ENCODE peak calls at places on chromosomes 2 and 18, in eight cellular contexts. U, D, P, J, O, R, N and I are unnamed samples.

GRCh38 chr18:22279741-22280452 is 110.5 kb downstream of the GATA6 start:
- DNase-seq in U (peak), J (no peak), O (no peak), P (no peak), D (no peak), N (no peak), R (no peak), I (no peak)

GRCh38 chr2:12723741-12724463 is 7.2 kb downstream of the TRIB2 start:
- DNase-seq in P (no peak), R (no peak), U (no peak), N (no peak), J (no peak), O (no peak), D (no peak), I (no peak)

GRCh38 chr18:9516437-9517064 is 41.2 kb downstream of the RALBP1 start:
- DNase-seq in P (no peak), D (peak), U (peak), O (peak), N (no peak), J (peak), R (peak), I (no peak)

GRCh38 chr2:175690113-175690716 is 311.9 kb downstream of the LNPK start:
- DNase-seq in O (peak), D (peak), P (no peak), U (peak), N (no peak), J (peak), R (peak), I (no peak)

GRCh38 chr2:105757361-105757933 is 12.7 kb downstream of the NCK2 start:
- DNase-seq in U (no peak), P (no peak), O (no peak), J (no peak), N (no peak), R (no peak), D (no peak), I (no peak)

GRCh38 chr2:9995059-9995458 is 43.6 kb downstream of the GRHL1 start:
- DNase-seq in U (no peak), R (no peak), D (no peak), P (no peak), J (no peak), N (no peak), O (no peak), I (no peak)

GRCh38 chr2:63038034-63038433 is 12.6 kb upstream of the OTX1 start:
- DNase-seq in P (no peak), J (no peak), N (no peak), D (no peak), R (no peak), O (no peak), U (no peak), I (no peak)

GRCh38 chr2:70143314-70144150 is 47.3 kb downstream of the C2orf42 start:
- DNase-seq in O (no peak), R (peak), U (peak), P (no peak), J (peak), N (no peak), D (peak), I (peak)

GRCh38 chr2:108594982-108595464 is 60.8 kb downstream of the LIMS1 start:
- DNase-seq in D (peak), R (no peak), U (peak), P (no peak), J (no peak), N (no peak), O (no peak), I (no peak)

GRCh38 chr2:166239548-166239947 is 111.7 kb upstream of the SCN1A start:
- DNase-seq in U (peak), J (no peak), N (no peak), D (peak), P (no peak), O (no peak), R (no peak), I (no peak)

GRCh38 chr2:202442882-202443281 is 66.8 kb downstream of the BMPR2 start:
- DNase-seq in N (no peak), R (no peak), O (no peak), P (no peak), D (no peak), J (no peak), U (no peak), I (no peak)

GRCh38 chr2:42085706-42086487 is 38.1 kb downstream of the PKDCC start:
- DNase-seq in J (no peak), N (no peak), D (no peak), U (no peak), O (no peak), R (no peak), P (no peak), I (no peak)

GRCh38 chr2:173571021-173571821 is 216.5 kb downstream of the CDCA7 start:
- DNase-seq in U (peak), P (no peak), O (peak), D (peak), R (peak), N (no peak), J (peak), I (no peak)

GRCh38 chr2:42340938-42341636 is 19.9 kb downstream of the COX7A2L start:
- DNase-seq in D (no peak), J (no peak), R (no peak), O (no peak), P (no peak), N (no peak), U (no peak), I (no peak)

GRCh38 chr2:23385748-23386421 is 906 bp downstream of the KLHL29 start:
- DNase-seq in O (peak), D (peak), J (peak), R (no peak), P (no peak), U (peak), N (no peak), I (no peak)

GRCh38 chr2:85539361-85540130 is 578 bp downstream of the MAT2A start:
- DNase-seq in O (peak), J (peak), N (peak), P (peak), R (no peak), D (peak), U (peak), I (peak)

GRCh38 chr18:71242981-71243380 is 954.1 kb downstream of the SOCS6 start:
- DNase-seq in O (no peak), N (no peak), U (no peak), D (no peak), P (no peak), J (no peak), R (no peak), I (no peak)

GRCh38 chr2:186977433-186978045 is 128.6 kb upstream of the ZSWIM2 start:
- DNase-seq in P (no peak), N (no peak), R (no peak), O (no peak), J (no peak), D (no peak), U (no peak), I (no peak)

GRCh38 chr2:29325544-29325943 is 210.3 kb downstream of the CLIP4 start:
- DNase-seq in D (no peak), J (no peak), O (no peak), R (no peak), N (no peak), P (no peak), U (no peak), I (no peak)

GRCh38 chr2:54336136-54336976 is 80.3 kb upstream of the TSPYL6 start:
- DNase-seq in O (no peak), U (peak), J (no peak), P (no peak), D (peak), N (no peak), R (no peak), I (no peak)

GRCh38 chr18:68263481-68263880 is 451.4 kb downstream of the TMX3 start:
- DNase-seq in P (no peak), D (no peak), O (no peak), R (no peak), N (no peak), J (no peak), U (peak), I (no peak)

GRCh38 chr2:240128608-240129144 is 7.4 kb downstream of the COPS9 start:
- DNase-seq in R (no peak), J (no peak), N (no peak), P (no peak), O (no peak), D (peak), U (no peak), I (no peak)

GRCh38 chr2:118127250-118127649 is 39.0 kb downstream of the INSIG2 start:
- DNase-seq in O (no peak), D (no peak), J (no peak), R (no peak), N (no peak), P (no peak), U (no peak), I (no peak)